ENCODE peak calls at places on chromosomes 12 and 14, in five cellular contexts. One of them, this sample, is unnamed.

GRCh38 chr12:89918172-89918880 is 209.7 kb upstream of the ATP2B1 start:
- DNase-seq in NCI-H1417: no peak
- DNase-seq in stimulated activated naive CD8-positive, alpha-beta T cell treated with anti-CD3 and anti-CD28 coated beads, Interleukin-15, amount 100 ng/mL, for 72 hours: no peak
- DNase-seq in EL: no peak
- DNase-seq in AG04449: no peak
- DNase-seq in this sample: no peak

GRCh38 chr12:132142679-132143327 is 1.3 kb downstream of the DDX51 start:
- DNase-seq in AG04449: no peak
- DNase-seq in stimulated activated naive CD8-positive, alpha-beta T cell treated with anti-CD3 and anti-CD28 coated beads, Interleukin-15, amount 100 ng/mL, for 72 hours: no peak
- DNase-seq in EL: no peak
- DNase-seq in NCI-H1417: no peak
- DNase-seq in this sample: no peak

GRCh38 chr14:67446371-67447032 is 34.5 kb upstream of the PLEK2 start:
- DNase-seq in AG04449: no peak
- DNase-seq in EL: no peak
- DNase-seq in NCI-H1417: no peak
- DNase-seq in stimulated activated naive CD8-positive, alpha-beta T cell treated with anti-CD3 and anti-CD28 coated beads, Interleukin-15, amount 100 ng/mL, for 72 hours: no peak
- DNase-seq in this sample: no peak

GRCh38 chr12:56631790-56632700 is 1.9 kb upstream of the BAZ2A start:
- DNase-seq in NCI-H1417: peak; percentile 44
- DNase-seq in AG04449: no peak
- DNase-seq in EL: peak; percentile 65
- DNase-seq in stimulated activated naive CD8-positive, alpha-beta T cell treated with anti-CD3 and anti-CD28 coated beads, Interleukin-15, amount 100 ng/mL, for 72 hours: peak; percentile 60
- DNase-seq in this sample: peak; percentile 72

GRCh38 chr14:100032749-100033148 is 32.5 kb upstream of the EVL start:
- DNase-seq in stimulated activated naive CD8-positive, alpha-beta T cell treated with anti-CD3 and anti-CD28 coated beads, Interleukin-15, amount 100 ng/mL, for 72 hours: no peak
- DNase-seq in AG04449: no peak
- DNase-seq in EL: no peak
- DNase-seq in NCI-H1417: peak; percentile 42
- DNase-seq in this sample: no peak

GRCh38 chr12:81998761-81999378 is 239.7 kb upstream of the PPFIA2 start:
- DNase-seq in stimulated activated naive CD8-positive, alpha-beta T cell treated with anti-CD3 and anti-CD28 coated beads, Interleukin-15, amount 100 ng/mL, for 72 hours: no peak
- DNase-seq in NCI-H1417: no peak
- DNase-seq in EL: no peak
- DNase-seq in AG04449: no peak
- DNase-seq in this sample: no peak

GRCh38 chr12:85866929-85867776 is 6.9 kb upstream of the NTS start:
- DNase-seq in EL: peak; percentile 55
- DNase-seq in stimulated activated naive CD8-positive, alpha-beta T cell treated with anti-CD3 and anti-CD28 coated beads, Interleukin-15, amount 100 ng/mL, for 72 hours: no peak
- DNase-seq in NCI-H1417: peak; percentile 58
- DNase-seq in AG04449: peak; percentile 10
- DNase-seq in this sample: peak; percentile 22

GRCh38 chr14:76688373-76688671 is 72.9 kb upstream of the VASH1 start:
- DNase-seq in stimulated activated naive CD8-positive, alpha-beta T cell treated with anti-CD3 and anti-CD28 coated beads, Interleukin-15, amount 100 ng/mL, for 72 hours: no peak
- DNase-seq in NCI-H1417: no peak
- DNase-seq in EL: no peak
- DNase-seq in AG04449: no peak
- DNase-seq in this sample: no peak

GRCh38 chr14:104931323-104931770 is 6.7 kb downstream of the PLD4 start:
- DNase-seq in EL: no peak
- DNase-seq in NCI-H1417: no peak
- DNase-seq in AG04449: no peak
- DNase-seq in stimulated activated naive CD8-positive, alpha-beta T cell treated with anti-CD3 and anti-CD28 coated beads, Interleukin-15, amount 100 ng/mL, for 72 hours: no peak
- DNase-seq in this sample: no peak

GRCh38 chr12:74317741-74318140 is 219.9 kb upstream of the ATXN7L3B start:
- DNase-seq in NCI-H1417: no peak
- DNase-seq in AG04449: no peak
- DNase-seq in stimulated activated naive CD8-positive, alpha-beta T cell treated with anti-CD3 and anti-CD28 coated beads, Interleukin-15, amount 100 ng/mL, for 72 hours: no peak
- DNase-seq in EL: no peak
- DNase-seq in this sample: no peak

GRCh38 chr14:66094001-66094727 is 392.0 kb upstream of the CCDC196 start:
- DNase-seq in AG04449: no peak
- DNase-seq in stimulated activated naive CD8-positive, alpha-beta T cell treated with anti-CD3 and anti-CD28 coated beads, Interleukin-15, amount 100 ng/mL, for 72 hours: no peak
- DNase-seq in NCI-H1417: no peak
- DNase-seq in EL: no peak
- DNase-seq in this sample: no peak

GRCh38 chr12:115437061-115437567 is 753.1 kb upstream of the TBX3 start:
- DNase-seq in stimulated activated naive CD8-positive, alpha-beta T cell treated with anti-CD3 and anti-CD28 coated beads, Interleukin-15, amount 100 ng/mL, for 72 hours: no peak
- DNase-seq in EL: no peak
- DNase-seq in AG04449: no peak
- DNase-seq in NCI-H1417: no peak
- DNase-seq in this sample: no peak

GRCh38 chr12:120225852-120226640 is 25.1 kb upstream of the RPLP0 start:
- DNase-seq in stimulated activated naive CD8-positive, alpha-beta T cell treated with anti-CD3 and anti-CD28 coated beads, Interleukin-15, amount 100 ng/mL, for 72 hours: peak; percentile 31
- DNase-seq in NCI-H1417: no peak
- DNase-seq in EL: no peak
- DNase-seq in AG04449: no peak
- DNase-seq in this sample: peak; percentile 73

GRCh38 chr12:132056959-132057358 is 87.2 kb downstream of the DDX51 start:
- DNase-seq in stimulated activated naive CD8-positive, alpha-beta T cell treated with anti-CD3 and anti-CD28 coated beads, Interleukin-15, amount 100 ng/mL, for 72 hours: no peak
- DNase-seq in AG04449: no peak
- DNase-seq in NCI-H1417: no peak
- DNase-seq in EL: no peak
- DNase-seq in this sample: no peak

GRCh38 chr14:69152944-69153847 is at the start of gene DCAF5:
- DNase-seq in NCI-H1417: peak; percentile 96
- DNase-seq in EL: peak; percentile 96
- DNase-seq in AG04449: peak; percentile 47
- DNase-seq in stimulated activated naive CD8-positive, alpha-beta T cell treated with anti-CD3 and anti-CD28 coated beads, Interleukin-15, amount 100 ng/mL, for 72 hours: peak; percentile 92
- DNase-seq in this sample: peak; percentile 92